ENCODE peak calls at places on chromosome 1, in eight cellular contexts. Z is HCT116, I is epithelial cell of esophagus, M is astrocyte of the cerebellum, E is GM12865, T is astrocyte of the spinal cord, K is AG09319, Q is adrenal gland. C is an unnamed sample.

GRCh38 chr1:167401260-167401873 is 117.0 kb downstream of the CD247 start:
- DNase-seq in Z (peak), I (peak), M (peak), E (peak), T (peak), K (peak), Q (peak), C (peak)

GRCh38 chr1:63651110-63651776 is 58.0 kb downstream of the PGM1 start:
- DNase-seq in Z (no peak), I (no peak), M (peak), E (no peak), T (peak), K (no peak), Q (no peak), C (no peak)

GRCh38 chr1:7485086-7485780 is 285.9 kb upstream of the VAMP3 start:
- DNase-seq in Z (no peak), I (no peak), M (no peak), E (no peak), T (no peak), K (no peak), Q (no peak), C (no peak)

GRCh38 chr1:178075323-178075722 is 18.6 kb upstream of the RASAL2 start:
- DNase-seq in Z (no peak), I (no peak), M (no peak), E (no peak), T (no peak), K (no peak), Q (no peak), C (no peak)

GRCh38 chr1:10663668-10664035 is 132.8 kb downstream of the CASZ1 start:
- DNase-seq in Z (no peak), I (peak), M (no peak), E (no peak), T (no peak), K (no peak), Q (peak), C (no peak)

GRCh38 chr1:28091043-28091781 is 2.8 kb upstream of the EYA3 start:
- DNase-seq in Z (peak), I (peak), M (peak), E (peak), T (peak), K (no peak), Q (peak), C (peak)

GRCh38 chr1:50108497-50109073 is at the start of gene ELAVL4:
- DNase-seq in Z (no peak), I (no peak), M (no peak), E (no peak), T (no peak), K (no peak), Q (peak), C (no peak)

GRCh38 chr1:243420369-243420768 is 164.5 kb downstream of the SDCCAG8 start:
- DNase-seq in Z (no peak), I (no peak), M (no peak), E (no peak), T (no peak), K (no peak), Q (no peak), C (no peak)

GRCh38 chr1:86645866-86646647 is 58.3 kb upstream of the SH3GLB1 start:
- DNase-seq in Z (no peak), I (peak), M (no peak), E (no peak), T (no peak), K (no peak), Q (no peak), C (no peak)

GRCh38 chr1:19504796-19505693 is 19.7 kb upstream of the CAPZB start:
- DNase-seq in Z (no peak), I (no peak), M (peak), E (no peak), T (peak), K (peak), Q (no peak), C (no peak)

GRCh38 chr1:171984850-171985485 is 143.7 kb downstream of the DNM3 start:
- DNase-seq in Z (peak), I (peak), M (no peak), E (peak), T (peak), K (no peak), Q (no peak), C (peak)
- TF ChIP-seq CTCF in Z (peak), I (peak), M (peak), E (peak), T (peak), K (peak), Q (peak), C (peak)

GRCh38 chr1:61523219-61523618 is 201.7 kb downstream of the TM2D1 start:
- DNase-seq in Z (no peak), I (no peak), M (no peak), E (no peak), T (no peak), K (no peak), Q (no peak), C (no peak)

GRCh38 chr1:61519631-61520030 is 205.3 kb downstream of the TM2D1 start:
- DNase-seq in Z (no peak), I (peak), M (no peak), E (no peak), T (no peak), K (no peak), Q (no peak), C (no peak)

GRCh38 chr1:61518670-61519400 is 206.1 kb downstream of the TM2D1 start:
- DNase-seq in Z (no peak), I (peak), M (no peak), E (peak), T (no peak), K (no peak), Q (no peak), C (peak)

GRCh38 chr1:61524206-61524605 is 200.7 kb downstream of the TM2D1 start:
- DNase-seq in Z (no peak), I (no peak), M (no peak), E (no peak), T (no peak), K (peak), Q (no peak), C (no peak)
- TF ChIP-seq CTCF in Z (no peak), I (no peak), M (no peak), E (no peak), T (no peak), K (no peak), Q (no peak), C (no peak)

GRCh38 chr1:202193614-202194327 is at the start of gene LGR6:
- DNase-seq in Z (no peak), I (no peak), M (no peak), E (no peak), T (no peak), K (no peak), Q (no peak), C (no peak)
- TF ChIP-seq CTCF in Z (no peak), I (no peak), M (no peak), E (no peak), T (no peak), K (no peak), Q (no peak), C (no peak)

DNA sequence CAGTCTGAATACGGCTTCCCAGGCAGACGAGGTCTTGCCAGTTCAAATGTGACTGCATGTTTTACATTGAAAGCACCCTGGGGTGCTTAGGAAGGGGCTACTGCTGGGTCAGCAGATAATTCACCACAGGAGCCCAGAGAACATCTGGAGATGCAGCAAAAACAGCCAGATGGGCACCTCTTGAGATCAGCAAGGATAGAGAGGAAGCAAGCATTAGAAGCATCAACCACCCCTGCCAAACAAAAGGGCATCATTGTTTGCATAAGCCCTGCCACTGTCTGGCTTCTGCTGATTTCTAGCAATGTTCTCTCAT is 403.1 kb downstream of the RRAGC start:
- DNase-seq in Z (no peak), I (no peak), M (no peak), E (no peak), T (no peak), K (no peak), Q (no peak), C (no peak)
- TF ChIP-seq CTCF in Z (no peak), I (no peak), M (no peak), E (no peak), T (no peak), K (no peak), Q (no peak), C (no peak)

DNA sequence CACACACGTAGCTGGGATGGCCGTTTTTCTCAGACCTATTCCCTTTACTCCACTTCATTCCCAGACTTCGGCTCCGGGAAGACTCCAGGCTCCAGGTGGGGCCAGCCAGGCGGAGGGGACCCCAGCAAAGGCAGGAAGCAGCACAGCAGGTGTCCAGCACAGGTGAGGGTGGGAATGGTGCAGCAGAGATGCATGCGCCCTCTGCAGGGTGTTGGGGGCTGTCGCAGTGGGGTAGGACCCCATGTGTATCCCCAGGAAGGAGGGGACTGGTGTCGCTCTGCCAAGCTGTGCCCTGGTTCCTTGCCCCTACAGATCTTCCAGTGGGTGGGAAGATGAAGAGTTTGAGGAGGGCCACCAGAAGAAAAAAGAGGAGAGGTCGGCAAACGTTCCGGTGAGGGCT is 5.3 kb downstream of the TTC24 start:
- DNase-seq in Z (no peak), I (no peak), M (no peak), E (peak), T (no peak), K (no peak), Q (no peak), C (no peak)
- TF ChIP-seq CTCF in Z (peak), I (no peak), M (peak), E (peak), T (peak), K (no peak), Q (no peak), C (no peak)

GRCh38 chr1:29707796-29708195 is 471.5 kb downstream of the PTPRU start:
- DNase-seq in Z (no peak), I (no peak), M (no peak), E (no peak), T (no peak), K (no peak), Q (no peak), C (no peak)
- TF ChIP-seq CTCF in Z (no peak), I (no peak), M (no peak), E (no peak), T (no peak), K (no peak), Q (no peak), C (no peak)

GRCh38 chr1:185864331-185864730 is 130.1 kb downstream of the HMCN1 start:
- DNase-seq in Z (no peak), I (no peak), M (no peak), E (no peak), T (no peak), K (no peak), Q (no peak), C (no peak)

GRCh38 chr1:185860876-185861275 is 126.7 kb downstream of the HMCN1 start:
- DNase-seq in Z (no peak), I (no peak), M (no peak), E (no peak), T (no peak), K (no peak), Q (no peak), C (no peak)

GRCh38 chr1:185860316-185860715 is 126.1 kb downstream of the HMCN1 start:
- DNase-seq in Z (no peak), I (no peak), M (no peak), E (no peak), T (peak), K (no peak), Q (no peak), C (no peak)

GRCh38 chr1:185861630-185862029 is 127.4 kb downstream of the HMCN1 start:
- DNase-seq in Z (no peak), I (no peak), M (no peak), E (no peak), T (peak), K (no peak), Q (no peak), C (no peak)

DNA sequence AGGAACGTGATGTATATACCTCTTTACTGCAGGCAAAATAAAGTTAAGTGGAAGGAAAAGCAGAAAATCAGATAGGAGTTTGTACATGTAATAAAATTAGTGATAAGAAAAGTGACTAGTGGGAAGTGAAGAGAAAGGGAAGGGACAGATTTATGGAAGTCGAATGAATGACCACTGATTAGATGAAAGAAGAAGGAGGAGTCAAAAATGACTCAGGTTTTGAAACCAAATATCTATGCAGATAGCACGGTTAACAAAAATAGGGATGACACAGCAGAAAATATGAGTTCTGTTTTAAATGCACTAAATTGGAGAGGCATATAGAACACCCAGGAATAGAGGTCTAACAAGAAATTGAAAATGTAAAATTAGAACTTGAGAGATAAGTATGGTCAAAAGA is 128.0 kb downstream of the HMCN1 start:
- DNase-seq in Z (no peak), I (no peak), M (no peak), E (no peak), T (peak), K (no peak), Q (no peak), C (no peak)
- TF ChIP-seq CTCF in Z (no peak), I (no peak), M (no peak), E (no peak), T (no peak), K (no peak), Q (no peak), C (no peak)

GRCh38 chr1:24991242-24992037 is 61.4 kb upstream of the RUNX3 start:
- DNase-seq in Z (no peak), I (no peak), M (no peak), E (peak), T (no peak), K (no peak), Q (no peak), C (no peak)
- TF ChIP-seq CTCF in Z (no peak), I (no peak), M (no peak), E (no peak), T (no peak), K (no peak), Q (no peak), C (no peak)

GRCh38 chr1:224434447-224435317 is at the start of gene WDR26:
- DNase-seq in Z (peak), I (peak), M (peak), E (peak), T (peak), K (no peak), Q (peak), C (peak)
- TF ChIP-seq CTCF in Z (peak), I (peak), M (no peak), E (peak), T (peak), K (no peak), Q (peak), C (peak)